ENCODE peak calls at places on chromosomes 11 and 22, in ten cellular contexts. One of them, this sample, is unnamed.

GRCh38 chr11:299951-300735 is 817 bp upstream of the IFITM5 start:
- DNase-seq in stimulated activated CD4-positive, alpha-beta T cell treated with anti-CD3 and anti-CD28 coated beads, TNF-alpha, amount 100 ng/mL, for 48 hours: no peak
- DNase-seq in KBM-7: no peak
- DNase-seq in AG08396: no peak
- DNase-seq in CD4-positive, alpha-beta T cell: no peak
- DNase-seq in LoVo: no peak
- DNase-seq in NCI-H1436: peak; percentile 33
- DNase-seq in CD14-positive monocyte: no peak
- DNase-seq in T-helper 2 cell: no peak
- DNase-seq in Kasumi-1: peak; percentile 17
- DNase-seq in this sample: no peak

GRCh38 chr11:68440254-68440653 is 20.3 kb upstream of the PPP6R3 start:
- DNase-seq in KBM-7: no peak
- DNase-seq in AG08396: no peak
- DNase-seq in T-helper 2 cell: no peak
- DNase-seq in CD14-positive monocyte: no peak
- DNase-seq in stimulated activated CD4-positive, alpha-beta T cell treated with anti-CD3 and anti-CD28 coated beads, TNF-alpha, amount 100 ng/mL, for 48 hours: no peak
- DNase-seq in Kasumi-1: no peak
- DNase-seq in NCI-H1436: no peak
- DNase-seq in CD4-positive, alpha-beta T cell: no peak
- DNase-seq in LoVo: no peak
- DNase-seq in this sample: no peak

GRCh38 chr22:17754233-17754925 is 19.9 kb downstream of the BID start:
- DNase-seq in AG08396: no peak
- DNase-seq in CD14-positive monocyte: no peak
- DNase-seq in LoVo: no peak
- DNase-seq in stimulated activated CD4-positive, alpha-beta T cell treated with anti-CD3 and anti-CD28 coated beads, TNF-alpha, amount 100 ng/mL, for 48 hours: no peak
- DNase-seq in KBM-7: peak; percentile 20
- DNase-seq in T-helper 2 cell: no peak
- DNase-seq in CD4-positive, alpha-beta T cell: no peak
- DNase-seq in NCI-H1436: no peak
- DNase-seq in Kasumi-1: no peak
- DNase-seq in this sample: no peak

GRCh38 chr11:126338346-126339055 is 17.0 kb upstream of the ST3GAL4 start:
- DNase-seq in Kasumi-1: no peak
- DNase-seq in KBM-7: no peak
- DNase-seq in stimulated activated CD4-positive, alpha-beta T cell treated with anti-CD3 and anti-CD28 coated beads, TNF-alpha, amount 100 ng/mL, for 48 hours: no peak
- DNase-seq in CD4-positive, alpha-beta T cell: no peak
- DNase-seq in NCI-H1436: no peak
- DNase-seq in AG08396: no peak
- DNase-seq in CD14-positive monocyte: peak; percentile 40
- DNase-seq in LoVo: no peak
- DNase-seq in T-helper 2 cell: no peak
- DNase-seq in this sample: no peak

GRCh38 chr11:75420224-75421034 is 12.6 kb downstream of the KLHL35 start:
- DNase-seq in T-helper 2 cell: no peak
- DNase-seq in KBM-7: no peak
- DNase-seq in Kasumi-1: no peak
- DNase-seq in AG08396: no peak
- DNase-seq in stimulated activated CD4-positive, alpha-beta T cell treated with anti-CD3 and anti-CD28 coated beads, TNF-alpha, amount 100 ng/mL, for 48 hours: no peak
- DNase-seq in LoVo: no peak
- DNase-seq in CD4-positive, alpha-beta T cell: no peak
- DNase-seq in NCI-H1436: no peak
- DNase-seq in CD14-positive monocyte: no peak
- DNase-seq in this sample: no peak

GRCh38 chr11:61704838-61705237 is 24.6 kb downstream of the DAGLA start:
- DNase-seq in KBM-7: no peak
- DNase-seq in stimulated activated CD4-positive, alpha-beta T cell treated with anti-CD3 and anti-CD28 coated beads, TNF-alpha, amount 100 ng/mL, for 48 hours: no peak
- DNase-seq in T-helper 2 cell: no peak
- DNase-seq in CD4-positive, alpha-beta T cell: no peak
- DNase-seq in NCI-H1436: no peak
- DNase-seq in LoVo: no peak
- DNase-seq in AG08396: no peak
- DNase-seq in CD14-positive monocyte: no peak
- DNase-seq in Kasumi-1: no peak
- DNase-seq in this sample: no peak

GRCh38 chr22:30044369-30044768 is 35.9 kb upstream of the HORMAD2 start:
- DNase-seq in CD14-positive monocyte: no peak
- DNase-seq in Kasumi-1: no peak
- DNase-seq in AG08396: peak; percentile 68
- DNase-seq in stimulated activated CD4-positive, alpha-beta T cell treated with anti-CD3 and anti-CD28 coated beads, TNF-alpha, amount 100 ng/mL, for 48 hours: no peak
- DNase-seq in KBM-7: no peak
- DNase-seq in LoVo: peak; percentile 69
- DNase-seq in CD4-positive, alpha-beta T cell: no peak
- DNase-seq in T-helper 2 cell: no peak
- DNase-seq in NCI-H1436: peak; percentile 35
- DNase-seq in this sample: peak; percentile 37

GRCh38 chr11:92886243-92886905 is 83.1 kb upstream of the MTNR1B start:
- DNase-seq in Kasumi-1: peak; percentile 71
- DNase-seq in KBM-7: peak; percentile 55
- DNase-seq in CD14-positive monocyte: no peak
- DNase-seq in AG08396: peak; percentile 78
- DNase-seq in CD4-positive, alpha-beta T cell: no peak
- DNase-seq in NCI-H1436: peak; percentile 57
- DNase-seq in stimulated activated CD4-positive, alpha-beta T cell treated with anti-CD3 and anti-CD28 coated beads, TNF-alpha, amount 100 ng/mL, for 48 hours: peak; percentile 7
- DNase-seq in T-helper 2 cell: no peak
- DNase-seq in LoVo: peak; percentile 23
- DNase-seq in this sample: peak; percentile 46

GRCh38 chr11:68351450-68352275 is 39.3 kb downstream of the LRP5 start:
- DNase-seq in T-helper 2 cell: no peak
- DNase-seq in LoVo: no peak
- DNase-seq in CD4-positive, alpha-beta T cell: no peak
- DNase-seq in CD14-positive monocyte: no peak
- DNase-seq in Kasumi-1: no peak
- DNase-seq in AG08396: no peak
- DNase-seq in KBM-7: no peak
- DNase-seq in NCI-H1436: no peak
- DNase-seq in stimulated activated CD4-positive, alpha-beta T cell treated with anti-CD3 and anti-CD28 coated beads, TNF-alpha, amount 100 ng/mL, for 48 hours: no peak
- DNase-seq in this sample: no peak

GRCh38 chr11:116835042-116835772 is 2.2 kb downstream of the APOA1 start:
- DNase-seq in stimulated activated CD4-positive, alpha-beta T cell treated with anti-CD3 and anti-CD28 coated beads, TNF-alpha, amount 100 ng/mL, for 48 hours: no peak
- DNase-seq in CD14-positive monocyte: peak; percentile 45
- DNase-seq in LoVo: no peak
- DNase-seq in Kasumi-1: peak; percentile 86
- DNase-seq in AG08396: peak; percentile 29
- DNase-seq in KBM-7: peak; percentile 89
- DNase-seq in CD4-positive, alpha-beta T cell: no peak
- DNase-seq in T-helper 2 cell: no peak
- DNase-seq in NCI-H1436: no peak
- DNase-seq in this sample: no peak

GRCh38 chr11:92638678-92639077 is 330.8 kb upstream of the MTNR1B start:
- DNase-seq in LoVo: no peak
- DNase-seq in NCI-H1436: no peak
- DNase-seq in T-helper 2 cell: no peak
- DNase-seq in KBM-7: no peak
- DNase-seq in stimulated activated CD4-positive, alpha-beta T cell treated with anti-CD3 and anti-CD28 coated beads, TNF-alpha, amount 100 ng/mL, for 48 hours: no peak
- DNase-seq in AG08396: no peak
- DNase-seq in Kasumi-1: no peak
- DNase-seq in CD4-positive, alpha-beta T cell: no peak
- DNase-seq in CD14-positive monocyte: no peak
- DNase-seq in this sample: no peak

GRCh38 chr22:21051145-21051835 is 5.5 kb downstream of the LRRC74B start:
- DNase-seq in NCI-H1436: no peak
- DNase-seq in Kasumi-1: no peak
- DNase-seq in CD4-positive, alpha-beta T cell: no peak
- DNase-seq in AG08396: no peak
- DNase-seq in KBM-7: no peak
- DNase-seq in LoVo: no peak
- DNase-seq in stimulated activated CD4-positive, alpha-beta T cell treated with anti-CD3 and anti-CD28 coated beads, TNF-alpha, amount 100 ng/mL, for 48 hours: no peak
- DNase-seq in CD14-positive monocyte: no peak
- DNase-seq in T-helper 2 cell: no peak
- DNase-seq in this sample: no peak

GRCh38 chr11:132520199-132520598 is 1012.1 kb downstream of the OPCML start:
- DNase-seq in KBM-7: no peak
- DNase-seq in NCI-H1436: no peak
- DNase-seq in T-helper 2 cell: no peak
- DNase-seq in stimulated activated CD4-positive, alpha-beta T cell treated with anti-CD3 and anti-CD28 coated beads, TNF-alpha, amount 100 ng/mL, for 48 hours: no peak
- DNase-seq in Kasumi-1: no peak
- DNase-seq in LoVo: no peak
- DNase-seq in AG08396: no peak
- DNase-seq in CD14-positive monocyte: no peak
- DNase-seq in CD4-positive, alpha-beta T cell: no peak
- DNase-seq in this sample: no peak

GRCh38 chr22:48576333-48577013 is 1251.2 kb downstream of the BRD1 start:
- DNase-seq in CD4-positive, alpha-beta T cell: no peak
- DNase-seq in Kasumi-1: no peak
- DNase-seq in T-helper 2 cell: no peak
- DNase-seq in stimulated activated CD4-positive, alpha-beta T cell treated with anti-CD3 and anti-CD28 coated beads, TNF-alpha, amount 100 ng/mL, for 48 hours: no peak
- DNase-seq in LoVo: no peak
- DNase-seq in KBM-7: peak; percentile 25
- DNase-seq in NCI-H1436: peak; percentile 49
- DNase-seq in AG08396: peak; percentile 33
- DNase-seq in CD14-positive monocyte: no peak
- DNase-seq in this sample: no peak

GRCh38 chr11:119236891-119237290 is 30.8 kb downstream of the CBL start:
- DNase-seq in AG08396: peak; percentile 25
- DNase-seq in KBM-7: no peak
- DNase-seq in stimulated activated CD4-positive, alpha-beta T cell treated with anti-CD3 and anti-CD28 coated beads, TNF-alpha, amount 100 ng/mL, for 48 hours: no peak
- DNase-seq in Kasumi-1: no peak
- DNase-seq in NCI-H1436: no peak
- DNase-seq in CD14-positive monocyte: no peak
- DNase-seq in CD4-positive, alpha-beta T cell: no peak
- DNase-seq in T-helper 2 cell: no peak
- DNase-seq in LoVo: no peak
- DNase-seq in this sample: no peak

GRCh38 chr22:23529166-23530103 is 50.7 kb downstream of the IGLL1 start:
- DNase-seq in CD14-positive monocyte: no peak
- DNase-seq in Kasumi-1: no peak
- DNase-seq in T-helper 2 cell: no peak
- DNase-seq in LoVo: no peak
- DNase-seq in AG08396: no peak
- DNase-seq in stimulated activated CD4-positive, alpha-beta T cell treated with anti-CD3 and anti-CD28 coated beads, TNF-alpha, amount 100 ng/mL, for 48 hours: no peak
- DNase-seq in KBM-7: no peak
- DNase-seq in CD4-positive, alpha-beta T cell: no peak
- DNase-seq in NCI-H1436: no peak
- DNase-seq in this sample: no peak

GRCh38 chr11:70423523-70424505 is 25.5 kb downstream of the CTTN start:
- DNase-seq in NCI-H1436: no peak
- DNase-seq in LoVo: peak; percentile 7
- DNase-seq in CD14-positive monocyte: peak; percentile 91
- DNase-seq in T-helper 2 cell: no peak
- DNase-seq in AG08396: peak; percentile 93
- DNase-seq in stimulated activated CD4-positive, alpha-beta T cell treated with anti-CD3 and anti-CD28 coated beads, TNF-alpha, amount 100 ng/mL, for 48 hours: no peak
- DNase-seq in CD4-positive, alpha-beta T cell: no peak
- DNase-seq in Kasumi-1: no peak
- DNase-seq in KBM-7: peak; percentile 78
- DNase-seq in this sample: no peak

GRCh38 chr11:23569134-23569533 is 708.9 kb upstream of the CCDC179 start:
- DNase-seq in KBM-7: no peak
- DNase-seq in CD14-positive monocyte: no peak
- DNase-seq in Kasumi-1: no peak
- DNase-seq in NCI-H1436: no peak
- DNase-seq in T-helper 2 cell: no peak
- DNase-seq in LoVo: no peak
- DNase-seq in stimulated activated CD4-positive, alpha-beta T cell treated with anti-CD3 and anti-CD28 coated beads, TNF-alpha, amount 100 ng/mL, for 48 hours: no peak
- DNase-seq in CD4-positive, alpha-beta T cell: no peak
- DNase-seq in AG08396: no peak
- DNase-seq in this sample: no peak